ENCODE peak calls at places on chromosomes 13 and 19, in eight cellular contexts. P, I, R, Y, F, V, D and G are unnamed samples.

GRCh38 chr13:110913911-110914292 is 967 bp downstream of the ANKRD10 start:
- DNase-seq in P (no peak), I (no peak), R (no peak), Y (no peak), F (no peak), V (no peak), D (no peak), G (no peak)

GRCh38 chr19:17865364-17866311 is 5.9 kb downstream of the RPL18A start:
- DNase-seq in P (peak; percentile 81), I (no peak), R (no peak), Y (no peak), F (peak; percentile 44), V (no peak), D (no peak), G (no peak)

GRCh38 chr13:101730420-101731000 is 278.0 kb downstream of the ITGBL1 start:
- DNase-seq in P (no peak), I (no peak), R (no peak), Y (no peak), F (no peak), V (no peak), D (no peak), G (no peak)

GRCh38 chr19:16821081-16821480 is 8.1 kb upstream of the SIN3B start:
- DNase-seq in P (no peak), I (no peak), R (no peak), Y (no peak), F (no peak), V (no peak), D (no peak), G (no peak)

GRCh38 chr13:50132937-50133276 is 117.7 kb downstream of the KCNRG start:
- DNase-seq in P (no peak), I (no peak), R (no peak), Y (no peak), F (no peak), V (no peak), D (no peak), G (no peak)

GRCh38 chr19:17794731-17795494 is at the start of gene B3GNT3:
- DNase-seq in P (peak; percentile 95), I (no peak), R (peak; percentile 39), Y (no peak), F (peak; percentile 69), V (no peak), D (peak; percentile 85), G (no peak)

GRCh38 chr19:18969953-18970659 is 29.1 kb upstream of the HOMER3 start:
- DNase-seq in P (no peak), I (no peak), R (no peak), Y (no peak), F (peak; percentile 50), V (no peak), D (no peak), G (no peak)

GRCh38 chr19:17127671-17128070 is 52.1 kb downstream of the MYO9B start:
- DNase-seq in P (no peak), I (no peak), R (no peak), Y (no peak), F (no peak), V (no peak), D (no peak), G (no peak)

GRCh38 chr19:5567360-5567970 is at the start of gene TINCR:
- DNase-seq in P (no peak), I (no peak), R (no peak), Y (no peak), F (peak; percentile 57), V (no peak), D (no peak), G (no peak)

GRCh38 chr13:25203256-25203794 is 31.2 kb upstream of the AMER2 start:
- DNase-seq in P (no peak), I (no peak), R (no peak), Y (no peak), F (no peak), V (no peak), D (no peak), G (no peak)

GRCh38 chr13:31982540-31982939 is 49.0 kb upstream of the FRY start:
- DNase-seq in P (peak; percentile 45), I (peak; percentile 19), R (peak; percentile 96), Y (peak; percentile 99), F (peak; percentile 50), V (peak; percentile 85), D (peak; percentile 84), G (peak; percentile 87)

GRCh38 chr13:112136095-112136494 is 69.1 kb downstream of the SOX1 start:
- DNase-seq in P (no peak), I (no peak), R (no peak), Y (no peak), F (no peak), V (no peak), D (peak; percentile 42), G (no peak)

GRCh38 chr19:21482863-21483276 is 22.5 kb upstream of the ZNF429 start:
- DNase-seq in P (peak; percentile 48), I (no peak), R (peak; percentile 17), Y (no peak), F (peak; percentile 21), V (no peak), D (peak; percentile 83), G (no peak)

GRCh38 chr13:93116809-93117208 is 109.8 kb upstream of the GPC6 start:
- DNase-seq in P (no peak), I (no peak), R (no peak), Y (no peak), F (peak; percentile 9), V (no peak), D (no peak), G (no peak)

GRCh38 chr19:6393074-6393981 is at the start of gene GTF2F1:
- DNase-seq in P (peak; percentile 93), I (peak; percentile 63), R (peak; percentile 97), Y (peak; percentile 93), F (peak; percentile 99), V (peak; percentile 76), D (peak; percentile 96), G (peak; percentile 90)

DNA sequence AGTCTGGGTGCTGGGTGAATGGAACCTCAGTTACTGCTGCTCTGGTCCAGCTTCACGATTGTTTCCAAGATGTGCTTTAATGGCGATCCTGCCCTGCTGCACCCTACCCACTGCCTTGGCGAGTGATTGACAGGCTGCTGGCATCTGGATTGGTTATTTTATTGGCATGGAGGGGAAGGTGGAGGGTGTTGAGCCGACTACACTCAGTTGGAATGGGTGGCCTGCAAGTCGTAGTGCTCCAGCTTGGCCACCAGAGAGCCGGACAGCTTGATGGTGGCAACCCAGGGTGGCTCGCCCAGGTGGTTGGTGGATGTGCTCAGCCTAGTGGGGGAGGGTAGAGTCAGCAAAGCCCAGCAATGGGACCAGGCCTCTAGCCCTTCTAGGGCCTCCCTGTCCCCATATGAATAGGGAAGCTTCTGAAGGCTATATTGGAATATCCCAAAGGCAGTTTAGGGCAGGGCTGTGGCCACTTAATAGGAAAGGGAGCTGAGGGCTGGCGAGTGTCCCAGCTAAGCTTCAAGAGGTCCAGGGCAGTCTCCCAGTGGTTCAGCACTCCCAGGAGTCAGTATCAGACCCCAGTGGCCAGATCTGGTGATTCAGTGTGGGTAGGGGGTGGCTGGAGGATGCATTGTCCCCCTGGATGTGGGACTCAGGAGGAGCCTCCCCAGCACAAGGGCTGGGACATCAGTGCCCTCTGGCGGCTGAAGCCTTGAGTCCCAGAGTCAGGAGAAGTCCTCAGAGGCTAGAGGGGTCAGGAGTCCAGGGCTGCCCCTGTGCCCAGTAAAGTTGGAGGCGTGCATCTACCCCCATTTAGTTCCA is 3.4 kb downstream of the GGN start:
- DNase-seq in P (no peak), I (no peak), R (no peak), Y (no peak), F (no peak), V (no peak), D (no peak), G (no peak)
- TF ChIP-seq CTCF in P (no peak), I (peak; percentile 61), R (peak; percentile 48), Y (peak; percentile 73), F (no peak), V (peak; percentile 47), D (no peak), G (peak; percentile 65)

GRCh38 chr19:29664753-29665214 is 477 bp upstream of the PLEKHF1 start:
- DNase-seq in P (no peak), I (no peak), R (no peak), Y (no peak), F (no peak), V (no peak), D (no peak), G (no peak)
- H3K4me3 ChIP-seq in P (peak overlapping the region; percentile 74), I (peak overlapping the region; percentile 82), R (peak overlapping the region; percentile 69), Y (peak overlapping the region; percentile 49), F (peak overlapping the region; percentile 49), V (peak overlapping the region; percentile 65), D (peak overlapping the region; percentile 91), G (peak overlapping the region; percentile 90)

GRCh38 chr13:99035715-99036114 is 57.9 kb upstream of the DOCK9 start:
- DNase-seq in P (no peak), I (no peak), R (no peak), Y (no peak), F (no peak), V (no peak), D (no peak), G (no peak)

GRCh38 chr13:99034333-99035085 is 56.6 kb upstream of the DOCK9 start:
- DNase-seq in P (no peak), I (no peak), R (no peak), Y (no peak), F (no peak), V (no peak), D (no peak), G (no peak)

GRCh38 chr13:99031725-99032298 is 53.9 kb upstream of the DOCK9 start:
- DNase-seq in P (no peak), I (no peak), R (no peak), Y (no peak), F (no peak), V (no peak), D (no peak), G (no peak)

GRCh38 chr13:99037756-99038155 is 59.9 kb upstream of the DOCK9 start:
- DNase-seq in P (no peak), I (no peak), R (no peak), Y (no peak), F (no peak), V (no peak), D (no peak), G (no peak)

GRCh38 chr13:99033814-99034213 is 56.0 kb upstream of the DOCK9 start:
- DNase-seq in P (no peak), I (no peak), R (peak; percentile 61), Y (no peak), F (peak; percentile 61), V (no peak), D (no peak), G (no peak)
- TF ChIP-seq CTCF in P (peak; percentile 52), I (peak; percentile 46), R (peak; percentile 63), Y (peak; percentile 51), F (peak; percentile 68), V (peak; percentile 53), D (peak; percentile 68), G (peak; percentile 57)

GRCh38 chr19:7959209-7959608 is 15.7 kb upstream of the TIMM44 start:
- DNase-seq in P (no peak), I (no peak), R (no peak), Y (no peak), F (no peak), V (no peak), D (no peak), G (no peak)

GRCh38 chr19:7965259-7965841 is 21.9 kb upstream of the TIMM44 start:
- DNase-seq in P (no peak), I (no peak), R (no peak), Y (no peak), F (no peak), V (no peak), D (no peak), G (no peak)

GRCh38 chr19:7962644-7963268 is 19.3 kb upstream of the TIMM44 start:
- DNase-seq in P (no peak), I (no peak), R (no peak), Y (no peak), F (no peak), V (no peak), D (no peak), G (no peak)

GRCh38 chr19:7963566-7963965 is 20.1 kb upstream of the TIMM44 start:
- DNase-seq in P (no peak), I (no peak), R (no peak), Y (no peak), F (no peak), V (no peak), D (no peak), G (no peak)

GRCh38 chr19:7961930-7962626 is 18.6 kb upstream of the TIMM44 start:
- DNase-seq in P (no peak), I (no peak), R (no peak), Y (no peak), F (no peak), V (no peak), D (no peak), G (no peak)
- H3K4me3 ChIP-seq in P (no peak overlapping the region), I (no peak overlapping the region), R (no peak overlapping the region), Y (no peak overlapping the region), F (no peak overlapping the region), V (no peak overlapping the region), D (no peak overlapping the region), G (no peak overlapping the region)